ENCODE peak calls at places on chromosomes 5 and 9, in nine cellular contexts. P is HFF-Myc; M is cardiac muscle cell; X is AG04449; N is GM20000; W is nephron progenitor cell; U is neural crest cell; Q is CD8-positive, alpha-beta T cell; B is AG04450. R is an unnamed sample.
A peak's percentile ranks its signal among the peaks of the same experiment; 100 is the strongest.

GRCh38 chr9:125296843-125297372 is 35.3 kb downstream of the GAPVD1 start:
- DNase-seq in Q (no peak), U (no peak), W (no peak), B (no peak), M (no peak), P (no peak), N (no peak), X (no peak), R (no peak)

GRCh38 chr9:5622019-5622418 is 6.9 kb upstream of the RIC1 start:
- DNase-seq in Q (no peak), W (no peak), P (peak; percentile 51), M (no peak), X (peak; percentile 71), U (no peak), B (peak; percentile 50), N (no peak), R (peak; percentile 82)

GRCh38 chr5:154465169-154465568 is 12.9 kb downstream of the HAND1 start:
- DNase-seq in M (no peak), X (no peak), B (no peak), N (no peak), Q (no peak), P (no peak), W (no peak), U (no peak), R (peak; percentile 24)

GRCh38 chr9:100468041-100468440 is 4.9 kb upstream of the TMEFF1 start:
- DNase-seq in U (no peak), N (no peak), Q (no peak), B (no peak), W (no peak), X (no peak), M (no peak), P (no peak), R (no peak)

GRCh38 chr9:87873607-87874319 is 8.9 kb upstream of the SPATA31E1 start:
- DNase-seq in Q (no peak), M (no peak), N (no peak), W (no peak), U (no peak), B (no peak), P (no peak), X (no peak), R (no peak)

GRCh38 chr5:74131256-74131655 is 505.3 kb downstream of the ARHGEF28 start:
- DNase-seq in M (no peak), U (no peak), P (no peak), Q (no peak), B (no peak), W (no peak), N (no peak), X (no peak), R (no peak)

GRCh38 chr9:134372621-134373267 is 46.5 kb downstream of the RXRA start:
- DNase-seq in N (no peak), W (no peak), X (no peak), Q (no peak), B (no peak), M (no peak), U (no peak), P (no peak), R (no peak)

GRCh38 chr9:116286287-116286686 is 132.7 kb downstream of the PAPPA start:
- DNase-seq in Q (no peak), P (no peak), W (peak; percentile 14), X (no peak), U (no peak), M (peak; percentile 31), B (no peak), N (no peak), R (no peak)

GRCh38 chr5:143390941-143391340 is 12.5 kb downstream of the NR3C1 start:
- DNase-seq in N (no peak), W (no peak), U (no peak), M (no peak), Q (no peak), B (no peak), X (no peak), P (no peak), R (no peak)

GRCh38 chr5:113122053-113122452 is 145.5 kb downstream of the DCP2 start:
- DNase-seq in M (no peak), W (no peak), Q (no peak), N (no peak), B (peak; percentile 18), P (no peak), X (peak; percentile 70), U (no peak), R (peak; percentile 97)

GRCh38 chr5:103207001-103207400 is 51.6 kb upstream of the MACIR start:
- DNase-seq in Q (no peak), P (no peak), N (no peak), X (no peak), U (no peak), M (no peak), W (no peak), B (no peak), R (no peak)

GRCh38 chr5:22465616-22466015 is 387.5 kb downstream of the CDH12 start:
- DNase-seq in N (no peak), Q (no peak), X (no peak), W (no peak), M (no peak), B (no peak), U (no peak), P (no peak), R (no peak)

GRCh38 chr5:96936431-96937221 is 746 bp downstream of the LNPEP start:
- DNase-seq in M (peak; percentile 58), W (peak; percentile 23), P (no peak), N (peak; percentile 38), Q (peak; percentile 58), U (peak; percentile 3), X (no peak), B (no peak), R (no peak)

GRCh38 chr5:131382407-131383395 is 118.8 kb downstream of the CDC42SE2 start:
- DNase-seq in P (peak; percentile 38), Q (peak; percentile 44), N (peak; percentile 52), X (no peak), B (peak; percentile 8), W (no peak), M (peak; percentile 47), U (no peak), R (no peak)

GRCh38 chr5:36090033-36090432 is 23.4 kb upstream of the UGT3A2 start:
- DNase-seq in M (peak; percentile 17), B (no peak), Q (no peak), N (no peak), P (peak; percentile 36), X (no peak), W (no peak), U (no peak), R (no peak)

GRCh38 chr5:68116868-68117411 is 98.6 kb upstream of the PIK3R1 start:
- DNase-seq in B (no peak), W (no peak), Q (no peak), M (no peak), X (no peak), N (no peak), P (no peak), U (no peak), R (no peak)

GRCh38 chr5:16461026-16461425 is 4.6 kb downstream of the ZNF622 start:
- DNase-seq in W (no peak), P (no peak), N (no peak), M (no peak), Q (no peak), U (no peak), X (peak; percentile 59), B (peak; percentile 23), R (no peak)

GRCh38 chr9:121640076-121640475 is 11.4 kb upstream of the DAB2IP start:
- DNase-seq in U (peak; percentile 68), X (no peak), Q (peak; percentile 21), W (peak; percentile 77), B (no peak), N (peak; percentile 42), P (no peak), M (peak; percentile 80), R (no peak)
- TF ChIP-seq CTCF in U (peak; percentile 72), X (peak; percentile 45), Q (peak; percentile 27), W (peak; percentile 65), B (peak; percentile 57), N (no peak), P (peak; percentile 70), M (peak; percentile 53), R (peak; percentile 46)

GRCh38 chr5:80688648-80689420 is 34.1 kb upstream of the DHFR start:
- DNase-seq in M (no peak), N (no peak), Q (no peak), B (no peak), X (no peak), P (no peak), W (no peak), U (no peak), R (no peak)

GRCh38 chr5:80689627-80690026 is 34.8 kb upstream of the DHFR start:
- DNase-seq in W (no peak), P (no peak), U (no peak), X (no peak), M (no peak), B (no peak), N (no peak), Q (no peak), R (no peak)

GRCh38 chr5:80686757-80687156 is 32.0 kb upstream of the DHFR start:
- DNase-seq in U (no peak), W (no peak), Q (no peak), N (no peak), P (no peak), B (no peak), M (no peak), X (no peak), R (no peak)
- TF ChIP-seq CTCF in U (peak; percentile 71), W (peak; percentile 42), Q (peak; percentile 54), N (no peak), P (no peak), B (peak; percentile 44), M (peak; percentile 37), X (no peak), R (peak; percentile 34)

DNA sequence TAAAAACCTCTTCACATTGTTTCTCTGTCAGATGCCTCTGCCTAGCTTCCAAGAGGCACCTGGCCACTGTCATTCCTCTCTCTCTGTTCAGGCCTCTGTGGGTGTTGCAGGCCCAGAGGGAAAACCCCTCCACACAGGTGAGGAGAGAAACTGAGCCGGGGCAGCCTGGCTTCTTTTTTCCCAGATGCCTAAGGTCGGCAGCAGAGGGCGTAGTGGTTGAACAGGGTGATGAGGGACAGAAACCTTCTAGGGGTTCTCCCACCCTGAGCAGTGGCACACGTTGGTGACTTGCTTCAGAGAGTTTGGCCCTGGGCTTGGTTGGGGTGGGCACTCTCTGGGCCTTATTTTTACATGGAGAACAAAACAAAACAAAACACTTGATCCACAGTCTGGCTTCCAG is 12.2 kb downstream of the IL9 start:
- DNase-seq in X (no peak), Q (no peak), B (no peak), P (no peak), M (no peak), W (no peak), N (peak; percentile 34), U (no peak), R (no peak)
- TF ChIP-seq CTCF in X (no peak), Q (no peak), B (peak; percentile 15), P (no peak), M (no peak), W (no peak), N (peak; percentile 21), U (no peak), R (no peak)

DNA sequence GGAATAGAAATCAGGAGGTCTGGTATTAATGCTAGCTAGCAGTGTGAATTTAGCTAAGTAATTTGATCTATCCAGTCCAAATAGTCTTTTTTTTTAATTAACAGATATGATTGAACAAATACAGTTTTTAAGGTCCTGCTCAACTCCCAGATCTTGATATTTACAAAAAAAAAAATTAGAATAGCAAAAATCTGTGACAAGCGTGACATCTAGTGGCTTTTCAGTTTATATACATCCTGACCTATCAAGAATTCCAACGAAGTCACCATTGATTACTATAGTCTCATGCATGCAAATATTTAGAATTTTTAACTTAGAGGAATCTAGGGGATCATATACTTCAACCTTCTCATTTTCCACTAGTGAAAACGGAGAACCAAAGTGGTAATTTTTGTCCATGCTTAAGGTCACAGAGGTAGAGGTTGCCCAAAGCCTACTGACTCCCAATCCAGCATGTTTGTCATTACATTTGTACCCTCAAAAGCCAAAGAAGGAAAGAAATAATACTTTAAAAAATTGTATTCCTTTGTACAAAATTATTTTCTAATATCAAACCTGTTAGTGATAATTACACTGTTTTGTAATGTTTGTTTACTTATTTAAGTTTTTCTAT is 17.6 kb upstream of the TARS1 start:
- DNase-seq in M (peak; percentile 14), Q (no peak), X (no peak), P (no peak), B (no peak), N (no peak), U (no peak), W (no peak), R (no peak)
- TF ChIP-seq CTCF in M (peak; percentile 33), Q (peak; percentile 35), X (no peak), P (peak; percentile 9), B (peak; percentile 40), N (no peak), U (peak; percentile 76), W (peak; percentile 49), R (no peak)